ENCODE peak calls at places on chromosome 17, in four cellular contexts. O is HepG2, P is K562, I is Panc1. M is an unnamed sample.

GRCh38 chr17:13545941-13546340 is 55.8 kb downstream of the HS3ST3A1 start:
- DNase-seq in O (no peak), P (no peak), I (no peak), M (no peak)

GRCh38 chr17:62064791-62065563 is at the start of gene MED13:
- DNase-seq in O (peak), I (no peak), P (peak), M (no peak)

GRCh38 chr17:63919311-63919723 is 678 bp upstream of the GH1 start:
- DNase-seq in P (peak), I (peak), O (peak), M (peak)

GRCh38 chr17:73340093-73340596 is 28.3 kb upstream of the CDC42EP4 start:
- DNase-seq in I (no peak), P (no peak), O (peak), M (no peak)

GRCh38 chr17:28405632-28406477 is at the start of gene SLC46A1:
- DNase-seq in I (no peak), O (peak), P (peak), M (no peak)

GRCh38 chr17:16215273-16215964 is at the start of gene NCOR1:
- DNase-seq in I (peak), P (peak), O (peak), M (peak)

GRCh38 chr17:73952498-73953205 is 250.8 kb upstream of the RPL38 start:
- DNase-seq in P (peak), O (no peak), I (no peak), M (no peak)

GRCh38 chr17:12958786-12959185 is 59.0 kb downstream of the ELAC2 start:
- DNase-seq in O (no peak), I (no peak), P (no peak), M (no peak)

GRCh38 chr17:82047914-82048570 is 3.6 kb downstream of the RFNG start:
- DNase-seq in O (no peak), P (peak), I (no peak), M (no peak)

GRCh38 chr17:10290046-10290445 is 82.8 kb downstream of the MYH13 start:
- DNase-seq in I (no peak), P (no peak), O (no peak), M (no peak)

GRCh38 chr17:10295728-10296343 is 77.0 kb downstream of the MYH13 start:
- DNase-seq in I (peak), P (peak), O (peak), M (peak)

GRCh38 chr17:10292057-10292931 is 80.5 kb downstream of the MYH13 start:
- DNase-seq in I (no peak), O (no peak), P (no peak), M (no peak)

GRCh38 chr17:10297691-10298090 is 75.1 kb downstream of the MYH13 start:
- DNase-seq in P (no peak), I (no peak), O (no peak), M (no peak)

DNA sequence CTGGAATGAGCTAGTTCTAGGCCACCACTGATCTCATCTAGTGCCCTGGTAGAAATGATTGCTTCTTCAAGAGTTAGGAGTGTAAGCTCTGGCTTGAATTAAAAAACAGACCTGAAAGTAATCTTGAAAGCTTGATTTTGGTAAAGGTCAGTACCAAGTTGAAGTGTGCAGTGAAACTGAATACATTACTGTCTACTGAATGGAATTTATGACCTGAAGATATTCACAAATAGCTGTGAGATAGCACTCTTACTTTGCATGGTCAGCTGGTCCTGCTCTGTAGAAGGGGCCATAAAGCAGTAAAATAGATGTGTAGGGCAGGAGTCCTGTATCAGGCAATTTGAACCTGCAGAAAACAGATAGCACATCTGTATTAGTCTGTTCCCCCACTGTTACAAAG is 78.6 kb downstream of the MYH13 start:
- DNase-seq in P (no peak), I (no peak), O (no peak), M (no peak)
- TF ChIP-seq SIN3A in P (no peak), I (no peak), O (no peak), M (no peak)

GRCh38 chr17:50108556-50108955 is 13.4 kb downstream of the PDK2 start:
- DNase-seq in P (peak), O (no peak), I (no peak), M (no peak)
- TF ChIP-seq SIN3A in P (no peak), O (no peak), I (no peak), M (no peak)

GRCh38 chr17:71438631-71439146 is 682.1 kb upstream of the SOX9 start:
- DNase-seq in I (peak), O (peak), P (no peak), M (no peak)
- TF ChIP-seq SIN3A in I (no peak), O (no peak), P (no peak), M (no peak)

GRCh38 chr17:77886387-77886728 is 72.1 kb upstream of the TNRC6C start:
- DNase-seq in I (no peak), O (no peak), P (peak), M (no peak)
- TF ChIP-seq SIN3A in I (no peak), O (no peak), P (no peak), M (no peak)

M was measured in H1.